ENCODE peak calls at places on chromosome 1, in six cellular contexts. One of them, this sample, is unnamed.

GRCh38 chr1:106289265-106289664 is 767.2 kb upstream of the PRMT6 start:
- DNase-seq in GM19239: no peak
- DNase-seq in aorta: no peak
- DNase-seq in HL-60: no peak
- DNase-seq in fibroblast of lung: no peak
- DNase-seq in stimulated activated CD8-positive, alpha-beta memory T cell treated with anti-CD3 and anti-CD28 coated beads, Interleukin-15, amount 100 ng/mL, for 24 hours: no peak
- DNase-seq in this sample: no peak

GRCh38 chr1:205920159-205920558 is 23.1 kb downstream of the SLC26A9 start:
- DNase-seq in stimulated activated CD8-positive, alpha-beta memory T cell treated with anti-CD3 and anti-CD28 coated beads, Interleukin-15, amount 100 ng/mL, for 24 hours: no peak
- DNase-seq in GM19239: no peak
- DNase-seq in fibroblast of lung: peak; percentile 70
- DNase-seq in aorta: peak; percentile 86
- DNase-seq in HL-60: no peak
- DNase-seq in this sample: no peak

GRCh38 chr1:100322436-100323211 is 29.7 kb upstream of the CDC14A start:
- DNase-seq in aorta: no peak
- DNase-seq in GM19239: no peak
- DNase-seq in fibroblast of lung: no peak
- DNase-seq in HL-60: no peak
- DNase-seq in stimulated activated CD8-positive, alpha-beta memory T cell treated with anti-CD3 and anti-CD28 coated beads, Interleukin-15, amount 100 ng/mL, for 24 hours: no peak
- DNase-seq in this sample: no peak

GRCh38 chr1:206722751-206723499 is 38.2 kb downstream of the MAPKAPK2 start:
- DNase-seq in HL-60: no peak
- DNase-seq in fibroblast of lung: peak; percentile 78
- DNase-seq in GM19239: no peak
- DNase-seq in stimulated activated CD8-positive, alpha-beta memory T cell treated with anti-CD3 and anti-CD28 coated beads, Interleukin-15, amount 100 ng/mL, for 24 hours: no peak
- DNase-seq in aorta: no peak
- DNase-seq in this sample: no peak

GRCh38 chr1:165395522-165396300 is 39.2 kb upstream of the LMX1A start:
- DNase-seq in HL-60: no peak
- DNase-seq in GM19239: no peak
- DNase-seq in stimulated activated CD8-positive, alpha-beta memory T cell treated with anti-CD3 and anti-CD28 coated beads, Interleukin-15, amount 100 ng/mL, for 24 hours: no peak
- DNase-seq in fibroblast of lung: no peak
- DNase-seq in aorta: no peak
- DNase-seq in this sample: no peak

GRCh38 chr1:77044133-77044849 is 174.9 kb downstream of the PIGK start:
- DNase-seq in stimulated activated CD8-positive, alpha-beta memory T cell treated with anti-CD3 and anti-CD28 coated beads, Interleukin-15, amount 100 ng/mL, for 24 hours: no peak
- DNase-seq in fibroblast of lung: peak; percentile 33
- DNase-seq in aorta: no peak
- DNase-seq in GM19239: no peak
- DNase-seq in HL-60: no peak
- DNase-seq in this sample: no peak

GRCh38 chr1:154791292-154792278 is 78.5 kb downstream of the KCNN3 start:
- DNase-seq in HL-60: no peak
- DNase-seq in fibroblast of lung: peak; percentile 56
- DNase-seq in stimulated activated CD8-positive, alpha-beta memory T cell treated with anti-CD3 and anti-CD28 coated beads, Interleukin-15, amount 100 ng/mL, for 24 hours: peak; percentile 21
- DNase-seq in GM19239: peak; percentile 87
- DNase-seq in aorta: no peak
- DNase-seq in this sample: peak; percentile 69

GRCh38 chr1:93414749-93415148 is 33.2 kb upstream of the FNBP1L start:
- DNase-seq in stimulated activated CD8-positive, alpha-beta memory T cell treated with anti-CD3 and anti-CD28 coated beads, Interleukin-15, amount 100 ng/mL, for 24 hours: no peak
- DNase-seq in fibroblast of lung: no peak
- DNase-seq in aorta: no peak
- DNase-seq in GM19239: no peak
- DNase-seq in HL-60: no peak
- DNase-seq in this sample: no peak

GRCh38 chr1:215082532-215083407 is at the start of gene KCNK2:
- DNase-seq in HL-60: no peak
- DNase-seq in GM19239: no peak
- DNase-seq in aorta: peak; percentile 69
- DNase-seq in stimulated activated CD8-positive, alpha-beta memory T cell treated with anti-CD3 and anti-CD28 coated beads, Interleukin-15, amount 100 ng/mL, for 24 hours: no peak
- DNase-seq in fibroblast of lung: peak; percentile 34
- DNase-seq in this sample: peak; percentile 16

This sample was measured in A673.